ENCODE peak calls at places on chromosomes 13 and 19, in five cellular contexts. O, E, Z, V and G are unnamed samples.

GRCh38 chr19:47081095-47081494 is 32.5 kb downstream of the ZC3H4 start:
- DNase-seq in O (no peak), E (no peak), Z (no peak), V (no peak), G (no peak)

GRCh38 chr13:106599875-106600797 is 32.2 kb upstream of the ARGLU1 start:
- DNase-seq in O (no peak), E (no peak), Z (peak; percentile 20), V (no peak), G (no peak)

GRCh38 chr13:91292630-91293221 is 54.8 kb upstream of the MIR17HG start:
- DNase-seq in O (no peak), E (no peak), Z (no peak), V (no peak), G (no peak)

GRCh38 chr13:66689037-66689619 is 541.0 kb downstream of the PCDH9 start:
- DNase-seq in O (no peak), E (no peak), Z (no peak), V (no peak), G (no peak)

GRCh38 chr19:46732966-46733692 is 12.7 kb upstream of the FKRP start:
- DNase-seq in O (no peak), E (no peak), Z (no peak), V (peak; percentile 100), G (peak; percentile 27)

GRCh38 chr13:28117689-28118377 is 17.5 kb upstream of the FLT3 start:
- DNase-seq in O (no peak), E (no peak), Z (peak; percentile 12), V (peak; percentile 16), G (peak; percentile 59)

GRCh38 chr13:49669735-49670309 is 21.5 kb downstream of the EBPL start:
- DNase-seq in O (no peak), E (peak; percentile 40), Z (peak; percentile 31), V (peak; percentile 64), G (peak; percentile 73)

GRCh38 chr13:37386276-37386675 is 212.3 kb downstream of the POSTN start:
- DNase-seq in O (no peak), E (no peak), Z (no peak), V (no peak), G (no peak)

GRCh38 chr13:27411393-27411792 is 13.0 kb upstream of the GTF3A start:
- DNase-seq in O (no peak), E (no peak), Z (no peak), V (no peak), G (no peak)

GRCh38 chr13:66803013-66803739 is 427.0 kb downstream of the PCDH9 start:
- DNase-seq in O (no peak), E (no peak), Z (no peak), V (no peak), G (no peak)

GRCh38 chr19:2342656-2343288 is 14.3 kb downstream of the SPPL2B start:
- DNase-seq in O (no peak), E (no peak), Z (no peak), V (no peak), G (no peak)

GRCh38 chr13:33003458-33004019 is 12.7 kb upstream of the KL start:
- DNase-seq in O (no peak), E (no peak), Z (no peak), V (no peak), G (no peak)

GRCh38 chr19:29454109-29454508 is 71.7 kb upstream of the VSTM2B start:
- DNase-seq in O (no peak), E (no peak), Z (no peak), V (no peak), G (no peak)

GRCh38 chr19:3013261-3013725 is 15.8 kb downstream of the TLE2 start:
- DNase-seq in O (no peak), E (no peak), Z (no peak), V (no peak), G (no peak)

GRCh38 chr13:111420113-111420876 is 99.9 kb downstream of the TEX29 start:
- DNase-seq in O (no peak), E (no peak), Z (no peak), V (no peak), G (no peak)

GRCh38 chr13:32282096-32282711 is 33.0 kb downstream of the ZAR1L start:
- DNase-seq in O (no peak), E (no peak), Z (no peak), V (no peak), G (no peak)

GRCh38 chr13:42895781-42896180 is 96.3 kb downstream of the EPSTI1 start:
- DNase-seq in O (no peak), E (no peak), Z (no peak), V (no peak), G (no peak)

GRCh38 chr13:40334031-40334430 is 332.4 kb downstream of the FOXO1 start:
- DNase-seq in O (no peak), E (no peak), Z (no peak), V (no peak), G (no peak)

GRCh38 chr19:13995878-13996765 is 10.0 kb downstream of the RFX1 start:
- DNase-seq in O (no peak), E (no peak), Z (no peak), V (no peak), G (no peak)

GRCh38 chr13:23570099-23570926 is at the start of gene TNFRSF19:
- DNase-seq in O (no peak), E (peak; percentile 17), Z (no peak), V (no peak), G (peak; percentile 76)

GRCh38 chr13:34254366-34254765 is 436.4 kb downstream of the RFC3 start:
- DNase-seq in O (no peak), E (no peak), Z (no peak), V (no peak), G (no peak)

DNA sequence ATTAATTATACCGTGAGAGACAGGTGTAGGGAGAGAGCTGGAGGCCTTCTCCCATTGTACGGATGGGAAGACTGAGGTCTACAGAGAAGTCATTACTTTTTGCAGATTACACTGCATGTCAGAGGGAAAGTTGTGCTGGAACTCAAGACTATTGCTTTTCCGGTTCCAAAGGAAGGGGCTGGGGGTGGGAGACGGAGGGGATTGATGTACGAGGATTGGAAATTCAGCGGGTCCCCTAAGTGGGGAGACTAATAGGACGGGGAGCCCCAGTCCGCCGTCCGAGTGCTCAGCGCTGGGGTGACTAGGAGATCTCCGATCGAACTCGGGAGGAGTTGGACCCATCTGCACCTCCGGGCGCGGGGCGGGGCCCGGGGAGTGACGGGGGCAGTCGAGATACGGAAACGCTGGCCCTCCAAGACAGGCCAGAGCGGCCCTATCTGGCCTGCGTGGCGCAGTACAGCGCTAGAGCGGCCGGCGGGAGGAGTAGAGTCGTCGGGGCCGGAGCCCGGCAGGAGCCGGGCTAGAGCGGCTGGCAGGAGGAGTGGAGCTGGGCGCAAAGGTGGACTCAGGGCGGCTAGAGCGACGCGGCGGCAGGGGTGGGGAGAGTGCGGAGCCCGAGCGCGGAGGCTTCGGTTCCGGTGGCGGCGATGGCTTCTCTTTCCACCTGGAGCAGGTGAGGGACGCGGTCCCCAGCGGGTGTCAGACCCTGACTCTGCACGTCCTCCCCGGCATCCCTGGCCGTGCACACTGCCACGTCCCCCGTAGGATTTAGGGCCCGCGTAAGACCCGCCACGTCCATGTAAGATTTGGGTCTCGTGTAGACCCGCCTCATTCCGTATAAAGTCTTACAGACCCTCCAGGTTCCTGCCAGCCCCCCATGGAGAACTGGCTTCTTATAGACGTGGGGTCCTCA is 1.1 kb downstream of the ARHGEF1 start:
- DNase-seq in O (peak; percentile 93), E (peak; percentile 97), Z (peak; percentile 93), V (peak; percentile 93), G (peak; percentile 97)
- TF ChIP-seq POLR2A in O (peak; percentile 20), E (peak; percentile 91), Z (peak; percentile 18), V (peak; percentile 55), G (peak; percentile 66)

GRCh38 chr13:30306762-30307193 is 573 bp downstream of the KATNAL1 start:
- DNase-seq in O (peak; percentile 91), E (peak; percentile 78), Z (peak; percentile 94), V (peak; percentile 95), G (peak; percentile 94)
- TF ChIP-seq POLR2A in O (no peak), E (no peak), Z (no peak), V (no peak), G (no peak)

GRCh38 chr19:5137571-5138124 is 168.7 kb downstream of the KDM4B start:
- DNase-seq in O (no peak), E (no peak), Z (no peak), V (no peak), G (no peak)
- TF ChIP-seq POLR2A in O (no peak), E (no peak), Z (no peak), V (no peak), G (no peak)

DNA sequence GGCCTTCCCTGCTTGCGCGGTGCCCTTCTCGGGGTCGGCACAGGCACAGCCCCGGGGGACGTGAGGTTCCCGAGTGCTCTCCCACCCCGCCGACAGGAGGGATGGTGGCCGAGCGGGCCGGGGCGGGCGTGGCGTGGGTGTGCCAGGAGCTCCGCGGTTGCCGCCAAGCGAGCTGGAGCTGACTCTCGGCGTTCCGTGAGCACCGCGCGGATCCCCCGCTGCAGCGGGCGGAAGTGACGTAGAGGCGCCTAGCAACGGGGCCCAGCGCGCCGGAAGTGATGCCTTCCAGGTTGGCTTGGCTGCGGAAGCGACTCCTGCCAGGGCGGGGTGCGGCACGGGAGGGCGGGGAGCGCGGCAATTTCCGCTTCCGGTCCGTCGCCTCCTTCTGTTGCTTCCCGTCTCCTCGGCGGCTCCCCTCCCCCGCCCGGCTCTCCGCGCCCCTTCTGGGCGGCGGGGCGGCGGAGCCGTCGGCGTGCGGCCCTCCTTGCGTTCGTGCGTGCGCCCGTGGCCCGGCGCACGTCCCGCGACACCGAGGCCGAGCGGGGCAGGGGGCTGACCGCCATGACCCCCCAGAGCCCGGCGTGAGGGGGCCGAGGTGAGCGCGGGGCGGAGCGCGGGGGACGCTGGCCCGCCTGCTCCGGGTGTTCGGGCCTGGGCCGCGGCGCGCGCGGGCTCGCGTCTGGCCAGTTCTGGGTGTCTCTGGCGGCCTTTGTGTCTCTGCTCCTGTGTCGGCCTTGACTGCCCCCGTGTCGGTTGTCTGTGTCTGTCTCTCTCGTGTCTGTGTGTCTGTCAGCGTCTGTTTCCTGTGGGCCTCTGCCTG is at the start of gene EPN1:
- DNase-seq in O (peak; percentile 96), E (peak; percentile 97), Z (peak; percentile 97), V (peak; percentile 94), G (peak; percentile 99)
- TF ChIP-seq POLR2A in O (no peak), E (peak; percentile 84), Z (peak; percentile 51), V (peak; percentile 43), G (peak; percentile 51)